ENCODE peak calls at places on chromosomes 1 and 21, in four cellular contexts. One of them, this sample, is unnamed.

GRCh38 chr21:37257967-37258877 is 8.9 kb downstream of the VPS26C start:
- DNase-seq in astrocyte of the spinal cord: peak
- DNase-seq in GM06990: peak
- DNase-seq in uterus: peak
- DNase-seq in this sample: no peak

GRCh38 chr1:153977250-153978240 is at the start of gene JTB:
- DNase-seq in GM06990: peak
- DNase-seq in uterus: peak
- DNase-seq in astrocyte of the spinal cord: peak
- DNase-seq in this sample: peak

GRCh38 chr1:166489670-166490436 is 323.1 kb upstream of the FAM78B start:
- DNase-seq in astrocyte of the spinal cord: no peak
- DNase-seq in GM06990: peak
- DNase-seq in uterus: no peak
- DNase-seq in this sample: no peak

GRCh38 chr1:168665975-168666374 is 63.0 kb downstream of the DPT start:
- DNase-seq in GM06990: no peak
- DNase-seq in astrocyte of the spinal cord: no peak
- DNase-seq in uterus: no peak
- DNase-seq in this sample: no peak

GRCh38 chr1:12338793-12339192 is 109.0 kb downstream of the VPS13D start:
- DNase-seq in uterus: no peak
- DNase-seq in astrocyte of the spinal cord: no peak
- DNase-seq in GM06990: no peak
- DNase-seq in this sample: no peak

GRCh38 chr1:208101661-208102431 is 142.3 kb downstream of the PLXNA2 start:
- DNase-seq in astrocyte of the spinal cord: peak
- DNase-seq in GM06990: no peak
- DNase-seq in uterus: peak
- DNase-seq in this sample: peak

GRCh38 chr1:41006942-41007865 is 14.3 kb downstream of the SLFNL1 start:
- DNase-seq in uterus: no peak
- DNase-seq in GM06990: no peak
- DNase-seq in astrocyte of the spinal cord: no peak
- DNase-seq in this sample: no peak

GRCh38 chr1:65509912-65510680 is 89.6 kb downstream of the LEPR start:
- DNase-seq in astrocyte of the spinal cord: peak
- DNase-seq in uterus: no peak
- DNase-seq in GM06990: no peak
- DNase-seq in this sample: no peak

GRCh38 chr1:89043940-89044339 is 21.1 kb downstream of the GBP1 start:
- DNase-seq in astrocyte of the spinal cord: no peak
- DNase-seq in uterus: no peak
- DNase-seq in GM06990: no peak
- DNase-seq in this sample: no peak

GRCh38 chr1:203272633-203273205 is 32.6 kb upstream of the BTG2 start:
- DNase-seq in GM06990: no peak
- DNase-seq in uterus: no peak
- DNase-seq in astrocyte of the spinal cord: no peak
- DNase-seq in this sample: no peak

GRCh38 chr1:163562355-163562754 is 240.6 kb downstream of the NUF2 start:
- DNase-seq in uterus: no peak
- DNase-seq in astrocyte of the spinal cord: no peak
- DNase-seq in GM06990: no peak
- DNase-seq in this sample: no peak

GRCh38 chr1:116254776-116255175 is 118.3 kb upstream of the ATP1A1 start:
- DNase-seq in astrocyte of the spinal cord: no peak
- DNase-seq in GM06990: no peak
- DNase-seq in uterus: no peak
- DNase-seq in this sample: no peak

GRCh38 chr1:79353224-79353623 is 346.7 kb upstream of the ADGRL4 start:
- DNase-seq in GM06990: no peak
- DNase-seq in uterus: no peak
- DNase-seq in astrocyte of the spinal cord: peak
- DNase-seq in this sample: no peak

GRCh38 chr1:15959424-15959823 is 16.5 kb downstream of the ZBTB17 start:
- DNase-seq in astrocyte of the spinal cord: no peak
- DNase-seq in GM06990: no peak
- DNase-seq in uterus: no peak
- DNase-seq in this sample: no peak

GRCh38 chr1:196361112-196361714 is 247.0 kb downstream of the KCNT2 start:
- DNase-seq in astrocyte of the spinal cord: no peak
- DNase-seq in GM06990: no peak
- DNase-seq in uterus: no peak
- DNase-seq in this sample: no peak

GRCh38 chr1:1599030-1599916 is 662 bp downstream of the FNDC10 start:
- DNase-seq in GM06990: no peak
- DNase-seq in uterus: no peak
- DNase-seq in astrocyte of the spinal cord: no peak
- DNase-seq in this sample: no peak
- TF ChIP-seq CTCF in GM06990: no peak
- TF ChIP-seq CTCF in uterus: no peak
- TF ChIP-seq CTCF in astrocyte of the spinal cord: no peak
- TF ChIP-seq CTCF in this sample: no peak

DNA sequence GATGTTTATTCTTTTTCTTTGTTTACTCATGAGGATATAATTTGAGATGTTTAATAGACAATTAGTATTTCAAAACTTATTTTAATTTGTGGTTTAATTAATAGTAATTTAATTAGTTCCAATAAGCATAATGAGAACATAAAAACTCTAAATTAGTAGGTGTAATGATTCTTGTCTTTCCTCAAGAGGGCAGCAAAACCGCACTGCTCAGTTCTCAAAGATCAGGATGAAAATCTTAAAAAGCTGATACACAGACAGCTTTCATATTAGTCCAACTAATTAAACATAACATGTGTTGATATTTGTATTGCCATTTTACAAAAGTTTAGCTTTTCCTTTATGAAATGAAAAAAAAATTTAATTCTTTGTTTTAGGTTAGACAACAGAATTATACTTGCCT is 106.7 kb upstream of the C21orf91 start:
- DNase-seq in GM06990: no peak
- DNase-seq in uterus: no peak
- DNase-seq in astrocyte of the spinal cord: peak
- DNase-seq in this sample: no peak
- TF ChIP-seq CTCF in GM06990: peak
- TF ChIP-seq CTCF in uterus: peak
- TF ChIP-seq CTCF in astrocyte of the spinal cord: peak
- TF ChIP-seq CTCF in this sample: no peak

DNA sequence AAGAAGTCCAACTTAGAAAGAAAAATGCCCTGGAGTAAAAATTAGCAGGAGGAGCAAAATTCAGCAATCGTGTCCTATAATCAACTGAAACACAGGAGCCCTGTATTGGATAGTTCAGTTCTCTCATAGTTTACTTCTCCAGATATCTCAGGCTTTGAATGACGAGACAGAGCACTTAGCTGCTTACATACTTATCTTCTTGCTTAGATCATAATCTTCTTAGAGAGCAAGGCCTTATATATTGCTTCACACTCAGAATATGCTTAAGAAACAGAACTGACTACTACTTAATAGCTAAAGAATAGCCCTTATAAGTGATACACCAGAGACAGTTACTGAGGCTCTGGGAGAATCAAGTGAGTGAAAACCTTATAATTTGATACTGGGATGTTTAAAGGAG is 38.9 kb downstream of the TOR3A start:
- DNase-seq in astrocyte of the spinal cord: no peak
- DNase-seq in uterus: no peak
- DNase-seq in GM06990: no peak
- DNase-seq in this sample: no peak
- TF ChIP-seq CTCF in astrocyte of the spinal cord: no peak
- TF ChIP-seq CTCF in uterus: no peak
- TF ChIP-seq CTCF in GM06990: no peak
- TF ChIP-seq CTCF in this sample: no peak

DNA sequence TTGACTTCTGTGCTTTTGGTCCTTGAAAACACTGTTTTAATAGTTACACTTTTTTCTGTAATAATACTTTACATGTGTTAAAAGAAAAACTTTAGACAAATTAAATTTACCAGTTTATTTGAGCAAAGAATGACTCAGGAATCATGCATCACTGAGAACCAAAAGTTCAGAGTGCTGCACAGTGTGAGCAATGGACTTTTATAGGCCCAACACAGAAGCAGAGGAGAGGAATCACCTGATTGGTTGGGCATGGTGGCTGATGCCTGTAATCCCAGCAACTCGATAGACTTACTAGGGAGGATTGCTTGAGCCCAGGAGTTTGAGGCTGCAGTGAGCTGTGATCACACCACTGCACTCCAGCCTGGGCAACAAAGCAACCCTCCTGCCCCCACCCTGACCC is 29.3 kb downstream of the ZNF648 start:
- DNase-seq in astrocyte of the spinal cord: no peak
- DNase-seq in uterus: no peak
- DNase-seq in GM06990: no peak
- DNase-seq in this sample: no peak
- TF ChIP-seq CTCF in astrocyte of the spinal cord: no peak
- TF ChIP-seq CTCF in uterus: no peak
- TF ChIP-seq CTCF in GM06990: no peak
- TF ChIP-seq CTCF in this sample: no peak

DNA sequence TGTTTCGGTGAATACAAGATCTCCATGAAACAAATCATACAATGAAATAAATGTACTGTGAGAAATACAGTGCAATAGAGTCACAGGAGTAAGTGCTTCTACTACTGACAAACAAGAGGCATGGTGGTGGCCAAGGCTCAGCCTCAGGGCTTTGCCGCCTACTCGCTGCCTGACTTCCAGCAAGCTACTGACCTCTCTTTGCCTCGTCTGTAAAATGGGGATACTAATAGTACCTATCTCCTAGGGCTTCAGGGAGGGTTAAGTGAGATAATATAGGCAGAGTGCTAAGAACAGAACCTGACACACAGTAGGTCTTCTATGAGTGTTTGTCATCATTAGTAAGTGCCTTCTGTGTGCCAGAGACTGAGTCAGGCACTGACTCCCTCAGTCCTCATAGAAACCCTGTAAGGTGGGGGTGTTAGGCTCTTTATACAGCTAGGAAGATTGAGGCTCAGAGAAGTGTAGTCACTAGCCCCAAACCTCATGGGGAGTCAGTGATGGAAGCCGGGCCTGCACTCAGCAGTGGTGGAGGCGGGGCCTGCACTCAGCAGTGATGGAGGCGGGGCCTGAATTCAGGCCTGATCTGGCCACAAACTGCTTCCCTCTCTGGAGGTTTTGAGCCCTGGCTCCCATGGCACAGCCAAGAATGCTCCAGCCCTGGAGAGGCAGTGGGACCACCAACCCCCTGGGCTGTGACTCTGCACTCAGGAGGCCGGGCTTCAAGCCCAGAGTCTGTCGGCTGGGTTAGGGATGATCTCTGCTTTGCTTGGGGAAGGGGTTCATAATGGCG is 6.8 kb downstream of the BSND start:
- DNase-seq in GM06990: no peak
- DNase-seq in astrocyte of the spinal cord: no peak
- DNase-seq in uterus: no peak
- DNase-seq in this sample: no peak
- TF ChIP-seq CTCF in GM06990: no peak
- TF ChIP-seq CTCF in astrocyte of the spinal cord: no peak
- TF ChIP-seq CTCF in uterus: no peak
- TF ChIP-seq CTCF in this sample: no peak

DNA sequence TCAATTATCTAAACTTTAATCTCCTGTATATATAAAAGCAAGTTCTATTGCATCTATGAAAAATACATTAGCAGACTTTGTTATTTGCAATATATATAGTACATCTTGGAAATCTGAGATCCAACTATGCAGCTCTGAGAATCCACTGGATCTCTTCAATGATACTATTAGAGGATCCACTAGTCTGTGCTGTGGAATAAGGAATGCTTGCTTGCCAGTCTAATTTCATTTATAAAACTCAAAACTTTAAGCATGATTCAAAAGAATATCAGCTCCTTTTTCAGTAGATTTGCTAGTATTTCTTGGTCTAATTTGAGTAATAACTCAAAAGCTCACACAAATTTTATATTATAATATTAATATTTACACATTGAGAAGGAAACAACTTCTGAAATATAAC is 115.1 kb downstream of the SPATA6 start:
- DNase-seq in uterus: no peak
- DNase-seq in astrocyte of the spinal cord: no peak
- DNase-seq in GM06990: no peak
- DNase-seq in this sample: no peak
- TF ChIP-seq CTCF in uterus: no peak
- TF ChIP-seq CTCF in astrocyte of the spinal cord: no peak
- TF ChIP-seq CTCF in GM06990: no peak
- TF ChIP-seq CTCF in this sample: no peak

GRCh38 chr1:63004868-63005267 is 220.9 kb downstream of the ATG4C start:
- DNase-seq in astrocyte of the spinal cord: peak
- DNase-seq in uterus: no peak
- DNase-seq in GM06990: no peak
- DNase-seq in this sample: no peak
- TF ChIP-seq CTCF in astrocyte of the spinal cord: peak
- TF ChIP-seq CTCF in uterus: no peak
- TF ChIP-seq CTCF in GM06990: peak
- TF ChIP-seq CTCF in this sample: no peak